ENCODE peak calls at places on chromosomes 11 and 22, in eight cellular contexts. U is foreskin fibroblast, I is A549, D is pancreas, P is stomach, O is glutamatergic neuron, N is choroid plexus epithelial cell, B is Peyer's patch. A is an unnamed sample.
A peak's percentile ranks its signal among the peaks of the same experiment; 100 is the strongest.

GRCh38 chr22:30552719-30553118 is 6.2 kb upstream of the SEC14L6 start:
- DNase-seq in U (no peak), I (no peak), D (no peak), P (no peak), O (no peak), N (no peak), B (no peak), A (no peak)

GRCh38 chr11:20668844-20669832 is at the start of gene NELL1:
- DNase-seq in U (no peak), I (no peak), D (peak; percentile 49), P (no peak), O (peak; percentile 59), N (peak; percentile 2), B (no peak), A (no peak)

GRCh38 chr11:111411456-111411855 is 32.4 kb upstream of the POU2AF1 start:
- DNase-seq in U (no peak), I (no peak), D (no peak), P (no peak), O (no peak), N (no peak), B (no peak), A (no peak)

GRCh38 chr11:43950323-43950855 is 8.0 kb downstream of the C11orf96 start:
- DNase-seq in U (no peak), I (no peak), D (no peak), P (no peak), O (no peak), N (no peak), B (no peak), A (no peak)

GRCh38 chr11:118619444-118620205 is 12.2 kb downstream of the PHLDB1 start:
- DNase-seq in U (peak; percentile 94), I (no peak), D (no peak), P (no peak), O (no peak), N (peak; percentile 96), B (no peak), A (peak; percentile 50)

GRCh38 chr22:47213571-47214230 is 451.3 kb downstream of the TBC1D22A start:
- DNase-seq in U (peak; percentile 3), I (peak; percentile 28), D (no peak), P (peak; percentile 28), O (no peak), N (peak; percentile 32), B (peak; percentile 22), A (no peak)

GRCh38 chr11:113014262-113014661 is 53.0 kb downstream of the NCAM1 start:
- DNase-seq in U (peak; percentile 5), I (no peak), D (no peak), P (no peak), O (peak; percentile 72), N (no peak), B (no peak), A (no peak)

GRCh38 chr22:38228873-38229740 is 27.3 kb downstream of the MAFF start:
- DNase-seq in U (peak; percentile 71), I (peak; percentile 42), D (no peak), P (peak; percentile 80), O (no peak), N (peak; percentile 53), B (no peak), A (no peak)

GRCh38 chr11:122069946-122070345 is 46.1 kb downstream of the BLID start:
- DNase-seq in U (no peak), I (no peak), D (peak; percentile 38), P (peak; percentile 28), O (peak; percentile 67), N (peak; percentile 94), B (peak; percentile 16), A (no peak)

GRCh38 chr11:64164392-64165312 is 1.3 kb downstream of the MACROD1 start:
- DNase-seq in U (no peak), I (no peak), D (peak; percentile 82), P (peak; percentile 35), O (no peak), N (no peak), B (no peak), A (no peak)

GRCh38 chr11:62574363-62575057 is 819 bp upstream of the EEF1G start:
- DNase-seq in U (no peak), I (no peak), D (peak; percentile 83), P (peak; percentile 40), O (no peak), N (no peak), B (peak; percentile 37), A (peak; percentile 38)

GRCh38 chr11:115409691-115410220 is 94.5 kb downstream of the CADM1 start:
- DNase-seq in U (no peak), I (no peak), D (no peak), P (no peak), O (no peak), N (no peak), B (no peak), A (no peak)

GRCh38 chr22:22712092-22712658 is 67.8 kb downstream of the GGTLC2 start:
- DNase-seq in U (no peak), I (no peak), D (no peak), P (no peak), O (no peak), N (no peak), B (peak; percentile 53), A (no peak)

GRCh38 chr22:22712666-22713365 is 68.4 kb downstream of the GGTLC2 start:
- DNase-seq in U (no peak), I (no peak), D (no peak), P (no peak), O (no peak), N (no peak), B (peak; percentile 49), A (no peak)

GRCh38 chr22:22710719-22711531 is 66.5 kb downstream of the GGTLC2 start:
- DNase-seq in U (peak; percentile 45), I (peak; percentile 46), D (peak; percentile 85), P (peak; percentile 74), O (peak; percentile 73), N (peak; percentile 55), B (peak; percentile 80), A (no peak)

GRCh38 chr22:22711532-22711913 is 67.1 kb downstream of the GGTLC2 start:
- DNase-seq in U (no peak), I (no peak), D (no peak), P (no peak), O (no peak), N (no peak), B (no peak), A (no peak)

GRCh38 chr22:22709719-22710445 is 65.5 kb downstream of the GGTLC2 start:
- DNase-seq in U (no peak), I (no peak), D (peak; percentile 64), P (no peak), O (no peak), N (peak; percentile 30), B (no peak), A (no peak)
- TF ChIP-seq CTCF in U (peak; percentile 11), I (no peak), D (no peak), P (no peak), O (no peak), N (peak; percentile 57), B (peak; percentile 6), A (peak; percentile 21)

DNA sequence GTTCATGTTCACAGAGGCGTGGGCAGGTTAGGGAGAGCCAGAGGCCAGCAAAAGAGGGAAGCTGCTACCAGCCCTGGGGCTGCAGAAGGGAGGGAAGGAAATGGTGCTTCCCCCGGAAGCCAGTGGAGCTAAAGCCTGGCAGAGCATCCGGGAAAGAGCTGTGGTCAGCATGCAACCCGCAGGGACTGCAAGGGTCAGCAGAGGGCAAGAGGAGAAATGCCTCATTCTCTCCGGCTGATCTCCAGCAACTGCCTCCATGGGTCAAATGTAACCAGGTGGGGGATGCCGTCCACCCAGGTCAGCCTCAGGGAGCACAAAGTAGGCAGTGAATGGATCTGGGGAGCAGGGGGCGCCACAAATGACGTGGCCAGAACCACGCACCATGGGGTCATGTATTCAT is 36.9 kb upstream of the PRR5 start:
- DNase-seq in U (no peak), I (no peak), D (no peak), P (no peak), O (no peak), N (no peak), B (no peak), A (no peak)
- TF ChIP-seq CTCF in U (no peak), I (no peak), D (no peak), P (no peak), O (no peak), N (no peak), B (no peak), A (no peak)

GRCh38 chr11:96708469-96708868 is 318.7 kb downstream of the JRKL start:
- DNase-seq in U (no peak), I (no peak), D (no peak), P (no peak), O (no peak), N (no peak), B (no peak), A (no peak)

GRCh38 chr11:96706761-96707160 is 316.9 kb downstream of the JRKL start:
- DNase-seq in U (no peak), I (no peak), D (no peak), P (no peak), O (no peak), N (no peak), B (no peak), A (no peak)

GRCh38 chr11:96707273-96707672 is 317.5 kb downstream of the JRKL start:
- DNase-seq in U (no peak), I (no peak), D (no peak), P (no peak), O (no peak), N (no peak), B (no peak), A (no peak)

DNA sequence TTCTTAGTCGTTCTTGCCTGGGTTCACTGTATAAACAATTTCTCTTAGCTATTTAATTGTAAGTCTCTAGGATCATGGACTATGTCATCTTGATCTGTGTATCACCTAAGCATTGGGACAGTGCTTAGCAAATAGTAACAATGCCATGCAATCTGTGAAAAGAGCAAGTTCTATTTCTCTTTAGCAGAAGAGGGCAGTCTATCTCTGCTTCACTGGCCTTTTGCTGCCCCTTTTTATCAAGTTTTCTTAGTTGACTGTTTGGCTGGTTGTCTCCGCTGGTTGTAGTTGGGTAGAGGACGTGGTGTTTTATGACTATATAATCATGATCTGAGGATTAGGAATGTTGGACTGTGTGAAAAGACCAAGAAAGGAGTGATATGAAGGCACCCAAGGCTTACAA is 315.0 kb downstream of the JRKL start:
- DNase-seq in U (no peak), I (no peak), D (no peak), P (no peak), O (no peak), N (peak; percentile 11), B (no peak), A (no peak)
- TF ChIP-seq CTCF in U (no peak), I (no peak), D (no peak), P (no peak), O (no peak), N (peak; percentile 24), B (no peak), A (no peak)

DNA sequence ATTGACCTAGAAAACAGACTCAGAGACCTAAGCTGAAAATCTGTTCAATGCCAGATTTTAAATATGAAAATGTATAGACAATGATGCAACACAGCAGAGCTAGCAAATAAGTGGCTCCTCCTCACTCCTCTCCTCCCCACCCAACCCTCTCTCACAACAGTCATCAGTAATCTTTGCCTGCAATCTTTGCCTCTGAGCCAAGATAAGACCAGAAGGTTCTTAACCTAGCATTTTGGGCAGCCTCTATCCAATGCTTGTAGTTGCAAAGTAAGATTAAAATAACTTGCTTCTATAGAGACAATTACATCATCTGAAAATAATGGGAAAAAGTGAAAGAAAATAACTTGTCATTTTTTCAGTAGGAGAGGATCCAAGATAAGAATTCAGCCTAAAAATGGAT is 117.3 kb downstream of the PARVA start:
- DNase-seq in U (no peak), I (no peak), D (no peak), P (no peak), O (no peak), N (peak; percentile 72), B (no peak), A (no peak)
- TF ChIP-seq CTCF in U (no peak), I (no peak), D (no peak), P (no peak), O (no peak), N (no peak), B (no peak), A (no peak)